ENCODE peak calls at places on chromosome 17, in five cellular contexts. Z, D, V, R and K are unnamed samples.

GRCh38 chr17:74006366-74006765 is 197.1 kb upstream of the RPL38 start:
- DNase-seq in Z (no peak), D (no peak), V (no peak), R (no peak), K (no peak)

GRCh38 chr17:40622509-40622928 is 25.1 kb downstream of the SMARCE1 start:
- DNase-seq in Z (no peak), D (no peak), V (no peak), R (no peak), K (no peak)

GRCh38 chr17:50841949-50842354 is 6.6 kb downstream of the WFIKKN2 start:
- DNase-seq in Z (peak), D (peak), V (peak), R (no peak), K (peak)

GRCh38 chr17:372157-373152 is 19.8 kb upstream of the RPH3AL start:
- DNase-seq in Z (no peak), D (peak), V (no peak), R (no peak), K (no peak)

GRCh38 chr17:16975744-16976625 is 4.1 kb upstream of the TNFRSF13B start:
- DNase-seq in Z (no peak), D (no peak), V (no peak), R (peak), K (no peak)

GRCh38 chr17:10156579-10157488 is 41.6 kb downstream of the GAS7 start:
- DNase-seq in Z (peak), D (no peak), V (no peak), R (peak), K (no peak)

GRCh38 chr17:80649200-80649644 is 104.6 kb downstream of the RPTOR start:
- DNase-seq in Z (no peak), D (no peak), V (no peak), R (no peak), K (no peak)

GRCh38 chr17:31323551-31323950 is 2.1 kb upstream of the EVI2A start:
- DNase-seq in Z (no peak), D (no peak), V (no peak), R (no peak), K (no peak)

GRCh38 chr17:61589990-61590389 is 1.0 kb downstream of the NACA2 start:
- DNase-seq in Z (no peak), D (no peak), V (no peak), R (no peak), K (no peak)

GRCh38 chr17:74569392-74570003 is 2.2 kb upstream of the CD300H start:
- DNase-seq in Z (no peak), D (peak), V (peak), R (no peak), K (peak)

GRCh38 chr17:49180303-49180702 is 30.1 kb downstream of the GNGT2 start:
- DNase-seq in Z (peak), D (peak), V (peak), R (no peak), K (peak)

GRCh38 chr17:41645371-41646063 is 21.1 kb upstream of the KRT17 start:
- DNase-seq in Z (no peak), D (no peak), V (peak), R (no peak), K (peak)

GRCh38 chr17:18004345-18004744 is 31.7 kb downstream of the DRC3 start:
- DNase-seq in Z (no peak), D (no peak), V (no peak), R (no peak), K (no peak)

GRCh38 chr17:67488161-67488560 is 111.1 kb downstream of the PITPNC1 start:
- DNase-seq in Z (no peak), D (peak), V (no peak), R (no peak), K (peak)

GRCh38 chr17:50905460-50905803 is 39.3 kb upstream of the TOB1 start:
- DNase-seq in Z (no peak), D (peak), V (no peak), R (no peak), K (no peak)

GRCh38 chr17:16853661-16854320 is 118.1 kb downstream of the TNFRSF13B start:
- DNase-seq in Z (no peak), D (no peak), V (no peak), R (no peak), K (no peak)

GRCh38 chr17:20243524-20243923 is 223.8 kb downstream of the LGALS9B start:
- DNase-seq in Z (no peak), D (no peak), V (no peak), R (no peak), K (no peak)

GRCh38 chr17:42750730-42751356 is 6.0 kb upstream of the EZH1 start:
- DNase-seq in Z (no peak), D (no peak), V (no peak), R (no peak), K (no peak)

GRCh38 chr17:2982854-2983636 is 80.4 kb downstream of the OR1D5 start:
- DNase-seq in Z (peak), D (peak), V (no peak), R (no peak), K (peak)

GRCh38 chr17:2980211-2980903 is 83.0 kb downstream of the OR1D5 start:
- DNase-seq in Z (no peak), D (no peak), V (no peak), R (no peak), K (no peak)

GRCh38 chr17:2977157-2977556 is 86.2 kb downstream of the OR1D5 start:
- DNase-seq in Z (no peak), D (no peak), V (no peak), R (no peak), K (no peak)

GRCh38 chr17:2980904-2981246 is 82.5 kb downstream of the OR1D5 start:
- DNase-seq in Z (no peak), D (no peak), V (no peak), R (no peak), K (no peak)

DNA sequence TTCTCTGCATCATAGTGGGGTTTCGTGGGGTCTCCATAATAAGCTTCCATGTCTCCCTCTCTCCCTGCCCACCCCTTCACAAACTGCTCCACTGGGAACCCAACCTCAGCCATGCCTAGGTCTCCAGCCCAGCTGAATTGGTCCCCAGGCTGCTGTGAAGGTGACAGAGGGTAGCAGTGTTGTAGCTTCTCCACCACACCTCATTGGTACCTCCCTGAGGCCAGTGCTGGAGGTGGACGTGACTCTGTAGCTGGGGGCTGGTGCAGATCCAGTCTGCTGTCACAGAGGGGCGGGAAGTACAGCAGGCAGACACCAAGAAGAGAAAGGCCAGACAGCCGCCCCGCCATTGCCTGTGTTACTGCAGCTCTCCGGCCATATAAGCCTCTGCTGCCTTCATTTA is 82.1 kb downstream of the OR1D5 start:
- DNase-seq in Z (no peak), D (no peak), V (no peak), R (no peak), K (no peak)
- H3K4me3 ChIP-seq in Z (no peak), D (no peak), V (no peak), R (no peak), K (no peak)

GRCh38 chr17:37717627-37718382 is 27.1 kb downstream of the HNF1B start:
- DNase-seq in Z (no peak), D (no peak), V (no peak), R (no peak), K (peak)
- H3K4me3 ChIP-seq in Z (no peak), D (no peak), V (no peak), R (no peak), K (no peak)

GRCh38 chr17:81700353-81701287 is 2.5 kb upstream of the MRPL12 start:
- DNase-seq in Z (no peak), D (no peak), V (no peak), R (no peak), K (no peak)
- H3K4me3 ChIP-seq in Z (no peak), D (no peak), V (no peak), R (no peak), K (no peak)

GRCh38 chr17:14374268-14374667 is 73.4 kb downstream of the HS3ST3B1 start:
- DNase-seq in Z (no peak), D (no peak), V (no peak), R (no peak), K (no peak)
- H3K4me3 ChIP-seq in Z (no peak), D (no peak), V (no peak), R (no peak), K (no peak)

GRCh38 chr17:48025904-48026502 is 11.6 kb downstream of the COPZ2 start:
- DNase-seq in Z (no peak), D (no peak), V (no peak), R (no peak), K (no peak)
- H3K4me3 ChIP-seq in Z (peak), D (no peak), V (no peak), R (no peak), K (peak)

GRCh38 chr17:78376161-78376560 is 2.3 kb upstream of the PGS1 start:
- DNase-seq in Z (no peak), D (no peak), V (no peak), R (no peak), K (peak)

GRCh38 chr17:78377858-78378224 is 608 bp upstream of the PGS1 start:
- DNase-seq in Z (no peak), D (no peak), V (no peak), R (no peak), K (no peak)

GRCh38 chr17:78379134-78379497 is 667 bp downstream of the PGS1 start:
- DNase-seq in Z (no peak), D (no peak), V (peak), R (no peak), K (peak)

GRCh38 chr17:78380370-78380769 is 1.9 kb downstream of the PGS1 start:
- DNase-seq in Z (no peak), D (no peak), V (no peak), R (no peak), K (no peak)

GRCh38 chr17:78378225-78379133 is at the start of gene PGS1:
- DNase-seq in Z (peak), D (peak), V (peak), R (no peak), K (peak)
- H3K4me3 ChIP-seq in Z (peak), D (peak), V (peak), R (peak), K (peak)

GRCh38 chr17:77454560-77455095 is 313.9 kb downstream of the SEC14L1 start:
- DNase-seq in Z (no peak), D (no peak), V (no peak), R (no peak), K (no peak)
- H3K4me3 ChIP-seq in Z (peak), D (no peak), V (no peak), R (peak), K (no peak)

DNA sequence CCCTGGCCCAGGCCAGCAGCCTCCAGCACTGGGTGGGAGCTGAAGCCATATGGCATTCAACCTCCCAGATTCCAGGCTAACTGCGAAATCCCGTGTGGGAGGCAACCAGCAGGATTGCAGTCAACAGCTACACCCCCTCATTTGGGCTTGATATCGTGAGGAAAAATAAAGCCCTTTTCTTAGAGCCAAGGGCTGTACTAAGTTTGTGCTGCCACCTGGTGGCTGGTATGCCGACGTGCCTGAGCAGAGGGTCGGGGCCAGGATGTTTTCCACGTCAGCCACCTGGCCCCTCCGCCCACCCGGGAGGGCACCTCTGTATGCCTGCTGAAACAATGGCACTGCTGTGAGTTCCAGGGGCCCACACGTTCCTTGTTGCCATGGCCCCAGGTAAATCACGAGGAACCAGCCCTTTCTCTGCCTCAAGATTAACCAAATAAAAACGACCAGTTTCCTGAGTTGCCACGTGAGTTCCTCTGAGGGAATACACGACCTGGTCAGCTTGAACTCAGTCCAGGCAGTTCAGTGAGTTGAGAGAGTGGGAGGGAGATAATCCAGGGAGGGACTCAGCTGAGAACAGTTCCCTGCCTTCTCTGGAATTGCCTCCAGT is 9.0 kb downstream of the TMEM98 start:
- DNase-seq in Z (peak), D (peak), V (peak), R (peak), K (peak)
- H3K4me3 ChIP-seq in Z (no peak), D (no peak), V (no peak), R (peak), K (no peak)